ENCODE peak calls at places on chromosome 7, in eight cellular contexts. H, D, K, I, G, X, Z and O are unnamed samples.

GRCh38 chr7:106111671-106112117 is 418 bp downstream of the SYPL1 start:
- DNase-seq in H (peak; percentile 70), D (peak; percentile 31), K (peak; percentile 87), I (peak; percentile 73), G (peak; percentile 93), X (no peak), Z (peak; percentile 47), O (peak; percentile 90)

GRCh38 chr7:131557521-131558385 is 1.3 kb upstream of the PODXL start:
- DNase-seq in H (peak; percentile 24), D (no peak), K (no peak), I (peak; percentile 68), G (peak; percentile 82), X (no peak), Z (no peak), O (no peak)

GRCh38 chr7:78203042-78203720 is 404.6 kb downstream of the PHTF2 start:
- DNase-seq in H (no peak), D (no peak), K (no peak), I (no peak), G (no peak), X (no peak), Z (no peak), O (no peak)

GRCh38 chr7:30770936-30771858 is at the start of gene MINDY4:
- DNase-seq in H (peak; percentile 42), D (peak; percentile 62), K (peak; percentile 89), I (peak; percentile 78), G (peak; percentile 96), X (peak; percentile 89), Z (peak; percentile 63), O (peak; percentile 91)

GRCh38 chr7:2204446-2204845 is 28.3 kb downstream of the MAD1L1 start:
- DNase-seq in H (no peak), D (no peak), K (no peak), I (no peak), G (peak; percentile 35), X (no peak), Z (no peak), O (peak; percentile 38)

GRCh38 chr7:6536899-6537298 is 14.4 kb downstream of the GRID2IP start:
- DNase-seq in H (no peak), D (no peak), K (peak; percentile 34), I (peak; percentile 81), G (no peak), X (no peak), Z (no peak), O (no peak)

GRCh38 chr7:105623378-105623777 is 42.1 kb upstream of the EFCAB10 start:
- DNase-seq in H (no peak), D (no peak), K (no peak), I (no peak), G (no peak), X (no peak), Z (no peak), O (peak; percentile 6)

GRCh38 chr7:6310594-6310993 is 38.2 kb upstream of the CYTH3 start:
- DNase-seq in H (no peak), D (no peak), K (no peak), I (no peak), G (peak; percentile 1), X (no peak), Z (no peak), O (no peak)

GRCh38 chr7:137846588-137847417 is at the start of gene DGKI:
- DNase-seq in H (no peak), D (no peak), K (no peak), I (peak; percentile 90), G (peak; percentile 76), X (no peak), Z (no peak), O (peak; percentile 63)

DNA sequence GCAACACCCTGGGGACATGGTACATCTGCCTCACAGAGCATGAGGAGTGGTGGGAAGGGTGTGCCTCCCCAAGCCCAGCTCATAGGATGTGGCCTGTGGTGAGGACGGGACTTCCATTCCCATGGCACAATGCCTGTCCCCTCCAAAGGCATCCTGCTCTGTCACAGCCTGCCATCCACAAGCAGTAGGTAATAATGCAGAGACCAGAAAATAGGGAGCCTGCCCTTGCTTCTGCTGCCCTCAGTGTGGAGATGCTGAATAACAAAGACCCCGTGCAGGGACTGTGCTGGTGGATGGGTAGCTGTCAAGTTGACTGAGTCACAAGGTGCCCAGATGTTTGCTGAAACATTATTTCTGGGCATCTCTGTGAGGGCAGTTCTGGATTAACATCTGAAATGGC is 199.9 kb upstream of the GRB10 start:
- DNase-seq in H (peak; percentile 35), D (no peak), K (no peak), I (no peak), G (no peak), X (peak; percentile 54), Z (no peak), O (no peak)
- TF ChIP-seq CTCF in H (peak; percentile 41), D (no peak), K (peak; percentile 20), I (no peak), G (no peak), X (no peak), Z (no peak), O (no peak)

GRCh38 chr7:101402835-101403234 is 40.2 kb downstream of the COL26A1 start:
- DNase-seq in H (no peak), D (no peak), K (no peak), I (no peak), G (no peak), X (no peak), Z (no peak), O (no peak)
- TF ChIP-seq CTCF in H (no peak), D (no peak), K (no peak), I (no peak), G (no peak), X (no peak), Z (no peak), O (no peak)

GRCh38 chr7:115086146-115086841 is 164.4 kb downstream of the MDFIC start:
- DNase-seq in H (peak; percentile 12), D (no peak), K (no peak), I (no peak), G (no peak), X (no peak), Z (no peak), O (no peak)
- TF ChIP-seq CTCF in H (peak; percentile 41), D (no peak), K (no peak), I (no peak), G (no peak), X (no peak), Z (no peak), O (no peak)

DNA sequence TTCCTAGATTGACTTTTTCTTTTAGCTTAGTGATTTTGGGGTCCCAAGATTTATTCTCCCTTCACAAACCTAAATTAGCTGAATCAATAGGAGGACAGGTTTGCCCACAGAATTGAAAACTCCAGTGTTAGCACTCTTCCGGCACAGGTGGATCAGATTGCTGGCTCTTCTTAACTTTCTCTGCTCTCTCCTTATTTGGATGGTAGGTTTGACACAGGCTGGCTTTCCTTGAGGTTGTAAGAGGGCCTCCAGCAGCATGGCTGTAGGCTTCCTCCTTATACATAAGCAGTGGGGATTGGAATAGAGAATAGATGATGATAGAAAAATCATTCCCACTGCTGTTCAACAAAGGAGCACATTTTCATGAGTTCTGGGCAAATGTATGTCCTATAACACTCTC is 9.4 kb upstream of the CD36 start:
- DNase-seq in H (no peak), D (no peak), K (no peak), I (no peak), G (no peak), X (no peak), Z (no peak), O (no peak)
- TF ChIP-seq CTCF in H (no peak), D (no peak), K (no peak), I (no peak), G (no peak), X (no peak), Z (no peak), O (no peak)

DNA sequence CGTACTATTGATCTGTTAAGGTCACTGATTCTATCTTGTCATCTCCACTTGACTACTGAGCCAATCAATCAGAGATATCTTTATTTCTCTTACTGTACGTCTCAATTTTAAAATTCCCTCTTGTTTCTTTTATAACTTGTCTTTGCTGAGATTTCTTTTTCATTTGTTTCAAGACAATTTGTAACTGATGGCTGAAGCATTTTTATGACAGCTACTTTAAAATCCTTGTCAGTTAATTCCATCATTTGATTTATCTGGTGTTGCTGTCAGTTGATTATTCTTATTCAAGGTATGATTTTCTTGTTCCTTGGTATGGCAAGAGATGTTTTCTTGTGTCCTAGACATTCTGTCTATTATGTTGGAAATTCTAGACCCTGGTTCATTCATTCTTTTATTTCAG is 76.6 kb downstream of the TYW1B start:
- DNase-seq in H (no peak), D (no peak), K (no peak), I (no peak), G (no peak), X (no peak), Z (no peak), O (no peak)
- TF ChIP-seq CTCF in H (no peak), D (no peak), K (no peak), I (no peak), G (no peak), X (no peak), Z (no peak), O (no peak)

GRCh38 chr7:95794917-95795515 is 22.7 kb downstream of the DYNC1I1 start:
- DNase-seq in H (peak; percentile 62), D (no peak), K (peak; percentile 34), I (no peak), G (no peak), X (peak; percentile 1), Z (no peak), O (no peak)
- TF ChIP-seq CTCF in H (peak; percentile 76), D (no peak), K (peak; percentile 73), I (peak; percentile 67), G (peak; percentile 34), X (peak; percentile 24), Z (peak; percentile 62), O (peak; percentile 42)